ENCODE peak calls at places on chromosome 20, in six cellular contexts. E is activated CD4-positive, alpha-beta memory T cell treated with anti-CD3 and anti-CD28 coated beads for 36 hours; W is EL; X is esophagus squamous epithelium; D is posterior cingulate gyrus; B is NCI-H2029 treated with DMSO at 0.1 percent for 48 hours. V is an unnamed sample.

GRCh38 chr20:9200620-9201019 is 131.7 kb downstream of the PLCB4 start:
- DNase-seq in D (no peak), W (peak; percentile 97), X (no peak), B (no peak), E (no peak), V (no peak)

GRCh38 chr20:53839423-53840176 is 230.8 kb downstream of the BCAS1 start:
- DNase-seq in W (no peak), B (no peak), D (no peak), E (peak; percentile 66), X (no peak), V (peak; percentile 68)

GRCh38 chr20:3621111-3621510 is 42.1 kb downstream of the GFRA4 start:
- DNase-seq in D (no peak), X (no peak), E (no peak), B (no peak), W (no peak), V (no peak)

GRCh38 chr20:41031243-41031619 is 2.6 kb downstream of the TOP1 start:
- DNase-seq in D (no peak), W (no peak), X (no peak), E (no peak), B (no peak), V (no peak)

GRCh38 chr20:19966840-19967239 is 50.3 kb upstream of the NAA20 start:
- DNase-seq in W (no peak), E (no peak), B (peak; percentile 65), D (no peak), X (no peak), V (no peak)

GRCh38 chr20:62548483-62548882 is 72.7 kb upstream of the GATA5 start:
- DNase-seq in B (no peak), E (no peak), X (no peak), W (no peak), D (no peak), V (no peak)

GRCh38 chr20:35558981-35559693 is 17.3 kb downstream of the ERGIC3 start:
- DNase-seq in B (no peak), E (no peak), W (no peak), D (no peak), X (no peak), V (no peak)

GRCh38 chr20:24734139-24734538 is 214.9 kb upstream of the CST7 start:
- DNase-seq in E (no peak), W (no peak), X (no peak), D (no peak), B (no peak), V (no peak)

GRCh38 chr20:38545771-38546170 is 35.2 kb upstream of the ADIG start:
- DNase-seq in D (no peak), X (no peak), B (no peak), E (no peak), W (no peak), V (no peak)